ENCODE peak calls at places on chromosomes 3 and 15, in six cellular contexts. G, D, O, H, P and R are unnamed samples.

GRCh38 chr15:49769225-49769624 is 148.4 kb downstream of the DTWD1 start:
- DNase-seq in D (peak), H (no peak), G (no peak), O (no peak), P (no peak), R (peak)

GRCh38 chr15:55740981-55741591 is 1.9 kb downstream of the PRTG start:
- DNase-seq in P (no peak), H (no peak), D (no peak), O (no peak), G (no peak), R (peak)

GRCh38 chr3:109432833-109433232 is 95.5 kb upstream of the DPPA4 start:
- DNase-seq in O (no peak), P (no peak), D (no peak), H (no peak), G (no peak), R (no peak)

GRCh38 chr3:30357897-30358296 is 248.5 kb upstream of the TGFBR2 start:
- DNase-seq in H (no peak), D (no peak), P (no peak), G (no peak), O (no peak), R (no peak)

GRCh38 chr15:56786966-56787365 is 53.7 kb upstream of the ZNF280D start:
- DNase-seq in D (no peak), O (no peak), P (no peak), H (no peak), G (no peak), R (no peak)

GRCh38 chr15:73322665-73323373 is 45.9 kb downstream of the HCN4 start:
- DNase-seq in G (no peak), O (peak), D (no peak), H (peak), P (no peak), R (no peak)

GRCh38 chr3:122563717-122564025 is 429 bp downstream of the PARP9 start:
- DNase-seq in O (no peak), H (no peak), G (no peak), D (no peak), P (no peak), R (no peak)

GRCh38 chr3:160106905-160107861 is 118.0 kb upstream of the C3orf80 start:
- DNase-seq in P (peak), G (no peak), O (no peak), D (no peak), H (no peak), R (no peak)

GRCh38 chr3:153023896-153024295 is 138.1 kb upstream of the RAP2B start:
- DNase-seq in G (no peak), O (no peak), H (no peak), P (no peak), D (no peak), R (no peak)

GRCh38 chr15:29821416-29822099 is 710 bp downstream of the TJP1 start:
- DNase-seq in H (peak), P (peak), G (peak), O (peak), D (peak), R (no peak)

GRCh38 chr3:35965908-35966307 is 326.6 kb downstream of the ARPP21 start:
- DNase-seq in P (no peak), G (no peak), D (no peak), O (no peak), H (no peak), R (no peak)

GRCh38 chr3:102378216-102378615 is 56.6 kb upstream of the ZPLD1 start:
- DNase-seq in H (no peak), G (no peak), D (no peak), P (no peak), O (no peak), R (no peak)

GRCh38 chr3:54968546-54969172 is 40.8 kb upstream of the LRTM1 start:
- DNase-seq in O (no peak), H (no peak), D (no peak), G (no peak), P (no peak), R (no peak)

GRCh38 chr3:116920836-116921596 is 211.4 kb downstream of the TUSC7 start:
- DNase-seq in P (no peak), D (no peak), G (no peak), O (no peak), H (no peak), R (peak)

GRCh38 chr15:63488432-63488910 is 15.9 kb upstream of the USP3 start:
- DNase-seq in H (no peak), O (no peak), G (no peak), P (no peak), D (no peak), R (no peak)

GRCh38 chr3:56747150-56747549 is 54.6 kb downstream of the ARHGEF3 start:
- DNase-seq in P (no peak), O (no peak), D (no peak), H (no peak), G (no peak), R (no peak)

GRCh38 chr15:68187559-68187958 is 17.6 kb downstream of the CALML4 start:
- DNase-seq in G (no peak), D (peak), H (no peak), P (peak), O (no peak), R (peak)

GRCh38 chr3:151580592-151580991 is 119.7 kb upstream of the IGSF10 start:
- DNase-seq in O (no peak), G (no peak), P (no peak), H (no peak), D (peak), R (no peak)

GRCh38 chr3:132997404-132997803 is 40.8 kb upstream of the TMEM108 start:
- DNase-seq in G (no peak), H (no peak), D (no peak), O (no peak), P (no peak), R (no peak)

GRCh38 chr3:111846717-111847116 is 12.3 kb upstream of the PHLDB2 start:
- DNase-seq in D (peak), O (no peak), H (no peak), G (no peak), P (no peak), R (no peak)

GRCh38 chr3:7813412-7813811 is 688.2 kb upstream of the LMCD1 start:
- DNase-seq in G (no peak), D (no peak), P (no peak), H (no peak), O (no peak), R (no peak)

GRCh38 chr15:32936283-32936918 is 218.6 kb downstream of the GREM1 start:
- DNase-seq in G (no peak), H (no peak), O (no peak), P (no peak), D (peak), R (no peak)

DNA sequence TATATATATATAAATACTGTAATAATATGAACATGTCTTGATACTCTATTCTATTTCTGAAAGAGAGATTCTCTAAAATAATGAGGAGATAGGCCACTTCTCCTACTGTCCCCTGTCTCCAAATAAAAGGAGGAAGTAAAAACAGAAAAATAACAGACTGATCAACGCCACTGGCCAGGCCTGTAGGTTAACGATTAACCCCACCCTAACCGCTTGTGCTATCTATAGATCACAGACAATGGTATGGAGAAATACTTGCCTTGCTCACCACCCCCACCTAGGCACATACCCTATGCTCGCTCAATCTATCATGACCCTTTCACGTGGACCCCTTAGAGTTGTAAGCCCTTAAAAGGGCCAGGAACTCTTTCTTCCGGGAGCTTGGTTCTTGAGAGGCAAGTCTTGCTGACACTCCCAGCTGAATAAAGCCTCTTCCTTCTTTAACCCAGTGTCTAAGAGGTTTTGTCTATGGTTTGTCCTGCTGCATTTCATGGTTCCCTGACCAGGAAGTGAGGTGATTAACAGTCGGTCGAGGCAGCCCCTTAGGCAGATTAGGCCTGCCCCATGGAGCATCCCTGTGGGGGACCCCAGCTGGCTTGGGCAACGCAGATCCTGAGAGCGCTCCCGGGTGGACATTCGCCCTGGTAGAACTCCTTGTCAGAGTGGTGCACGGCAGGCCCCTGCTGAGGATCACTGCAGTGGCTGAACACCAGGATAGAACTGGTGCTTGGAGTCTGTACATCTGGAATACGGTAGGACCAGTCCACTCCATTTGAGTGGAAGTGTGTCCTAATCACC is 521.8 kb upstream of the CNTN3 start:
- DNase-seq in P (no peak), G (no peak), H (peak), D (no peak), O (no peak), R (no peak)
- TF ChIP-seq CTCF in P (no peak), G (no peak), H (no peak), D (no peak), O (no peak), R (no peak)

GRCh38 chr3:149539491-149539890 is 65.0 kb downstream of the TM4SF4 start:
- DNase-seq in D (no peak), G (no peak), O (no peak), H (no peak), P (no peak), R (no peak)
- H3K4me3 ChIP-seq in D (no peak), G (no peak), O (no peak), H (no peak), P (no peak), R (no peak)

DNA sequence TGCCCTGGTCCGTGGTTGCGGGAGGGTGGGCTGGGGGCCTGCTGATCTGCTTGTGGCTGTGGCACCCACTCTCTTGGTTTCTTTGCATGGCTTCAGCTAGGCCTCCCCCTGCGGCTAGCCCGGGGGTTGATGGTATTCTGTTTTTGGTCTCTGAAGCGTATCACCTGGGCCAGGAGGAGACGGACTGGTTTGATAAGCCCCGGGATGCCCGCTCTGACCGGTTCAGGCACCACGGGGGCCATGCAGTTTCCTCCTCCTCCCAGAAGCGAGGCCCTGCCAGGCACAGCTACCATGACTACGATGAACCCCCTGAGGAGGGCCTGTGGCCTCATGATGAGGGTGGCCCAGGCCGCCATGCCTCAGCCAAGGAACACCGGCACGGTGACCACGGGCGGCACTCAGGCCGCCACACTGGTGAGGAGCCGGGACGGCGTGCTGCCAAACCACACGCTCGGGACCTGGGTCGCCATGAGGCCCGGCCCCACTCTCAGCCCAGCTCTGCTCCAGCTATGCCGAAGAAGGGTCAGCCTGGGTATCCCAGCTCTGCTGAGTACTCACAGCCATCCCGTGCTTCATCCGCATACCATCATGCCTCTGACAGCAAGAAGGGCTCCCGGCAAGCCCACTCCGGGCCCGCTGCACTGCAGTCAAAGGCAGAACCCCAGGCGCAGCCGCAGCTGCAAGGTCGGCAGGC is 11.3 kb upstream of the APEH start:
- DNase-seq in D (no peak), P (no peak), G (no peak), H (peak), O (no peak), R (no peak)
- TF ChIP-seq CTCF in D (no peak), P (no peak), G (no peak), H (no peak), O (no peak), R (no peak)

GRCh38 chr15:70793694-70794093 is 30.3 kb upstream of the UACA start:
- DNase-seq in D (no peak), H (no peak), G (no peak), P (no peak), O (no peak), R (no peak)

GRCh38 chr15:70796516-70797310 is 33.4 kb upstream of the UACA start:
- DNase-seq in P (no peak), D (no peak), H (peak), O (no peak), G (no peak), R (no peak)

GRCh38 chr15:70797464-70797863 is 34.1 kb upstream of the UACA start:
- DNase-seq in P (no peak), D (no peak), O (no peak), G (no peak), H (no peak), R (no peak)

GRCh38 chr15:70794596-70795310 is 31.4 kb upstream of the UACA start:
- DNase-seq in O (no peak), P (no peak), G (no peak), H (no peak), D (no peak), R (no peak)

DNA sequence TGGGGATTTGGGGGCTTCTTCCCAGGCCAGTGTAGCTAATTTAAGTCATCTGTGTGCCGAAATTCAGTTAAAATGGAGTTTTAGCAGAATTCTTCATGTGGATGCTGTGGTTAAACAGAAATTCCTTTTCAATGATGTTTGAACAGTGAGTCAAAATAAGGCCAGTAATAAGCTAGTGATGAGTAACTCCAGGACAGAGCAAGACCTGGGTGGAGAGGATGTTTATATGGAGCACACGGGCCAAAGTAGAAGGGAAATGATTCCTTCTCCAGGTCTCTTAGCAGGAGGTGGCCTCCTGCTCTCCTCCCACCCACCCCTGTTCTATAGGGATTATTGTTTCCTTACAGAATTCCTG is 31.9 kb upstream of the UACA start:
- DNase-seq in H (no peak), D (peak), P (no peak), O (no peak), G (no peak), R (no peak)
- H3K4me3 ChIP-seq in H (no peak), D (no peak), P (no peak), O (no peak), G (no peak), R (no peak)

GRCh38 chr15:99435138-99435695 is 130.6 kb upstream of the MEF2A start:
- DNase-seq in H (peak), G (peak), O (peak), P (peak), D (no peak), R (peak)
- TF ChIP-seq CTCF in H (no peak), G (no peak), O (no peak), P (no peak), D (no peak), R (peak)

GRCh38 chr3:11156026-11156410 is 1.7 kb downstream of the HRH1 start:
- DNase-seq in D (no peak), P (no peak), G (no peak), O (no peak), H (no peak), R (no peak)
- H3K4me3 ChIP-seq in D (peak), P (no peak), G (no peak), O (peak), H (no peak), R (no peak)

GRCh38 chr3:144636833-144637232 is 665.2 kb downstream of the DIPK2A start:
- DNase-seq in O (no peak), P (no peak), D (no peak), G (no peak), H (no peak), R (no peak)
- TF ChIP-seq CTCF in O (no peak), P (no peak), D (no peak), G (no peak), H (no peak), R (peak)

DNA sequence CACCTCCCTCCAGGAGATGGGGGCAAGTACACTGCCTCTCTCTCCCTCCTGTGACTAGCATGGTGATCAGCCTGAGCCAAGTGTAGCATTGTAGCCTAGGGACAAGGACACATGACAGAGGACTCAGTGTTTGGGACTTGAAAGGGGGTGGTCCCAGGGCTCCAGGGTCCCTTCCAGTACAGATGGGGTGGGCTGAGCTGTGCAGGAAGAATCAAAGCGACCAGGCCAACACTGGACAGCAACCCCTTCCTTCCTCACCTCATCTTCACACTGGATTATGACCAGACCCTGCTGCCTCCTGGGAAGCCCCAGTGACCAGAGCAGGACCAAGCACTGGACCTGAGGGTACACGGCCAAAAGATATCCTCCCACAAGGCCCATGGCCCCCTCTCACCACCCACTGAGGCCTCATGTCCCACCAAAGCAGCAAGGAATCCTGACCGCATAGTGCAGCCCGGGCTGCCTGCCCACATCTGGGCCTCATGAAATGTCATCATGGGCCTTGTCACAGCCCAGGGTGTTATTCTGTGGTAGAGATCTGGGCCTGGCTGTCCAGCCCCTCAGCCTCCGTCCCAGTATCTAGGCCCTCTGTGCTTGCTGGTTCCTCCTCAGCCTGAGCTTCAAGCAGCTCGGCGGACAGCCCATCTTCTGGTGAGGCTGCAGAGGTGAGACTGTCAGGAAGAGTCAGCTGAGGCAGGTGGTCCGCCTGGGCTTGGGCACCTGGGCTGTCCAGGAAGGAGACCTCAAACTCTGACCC is 9.5 kb downstream of the GORASP1 start:
- DNase-seq in G (no peak), H (no peak), O (no peak), P (no peak), D (no peak), R (no peak)
- H3K4me3 ChIP-seq in G (no peak), H (no peak), O (no peak), P (no peak), D (no peak), R (no peak)

DNA sequence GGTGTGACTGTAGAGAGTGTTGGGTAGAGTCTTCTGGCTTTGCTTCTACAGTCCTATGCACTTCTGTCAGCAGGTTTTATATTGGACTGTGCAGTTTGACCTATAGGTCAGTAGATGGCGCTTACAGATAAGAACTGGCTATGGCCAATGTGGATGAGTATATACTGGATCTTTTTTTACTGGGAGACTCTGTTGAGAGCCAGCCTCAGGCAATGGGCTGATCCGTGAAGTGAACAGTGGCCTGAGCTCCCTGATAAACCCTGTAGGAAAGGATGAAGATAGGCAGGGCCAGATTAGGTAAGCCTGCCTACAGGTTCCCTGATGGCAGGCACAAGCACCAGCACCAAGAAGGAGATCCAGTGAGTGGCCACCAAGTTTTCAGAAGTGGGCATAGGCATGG is 325.9 kb upstream of the SGO1 start:
- DNase-seq in P (no peak), H (no peak), G (no peak), D (peak), O (no peak), R (peak)
- TF ChIP-seq CTCF in P (peak), H (peak), G (no peak), D (peak), O (peak), R (peak)